ENCODE peak calls at places on chromosomes 3 and 15, in eight cellular contexts. L, S, B, P, Q, D, Y and A are unnamed samples.

GRCh38 chr15:60576515-60576914 is 97.6 kb upstream of the ICE2 start:
- DNase-seq in Y (no peak), Q (no peak), S (no peak), B (no peak), P (no peak), L (no peak), D (no peak), A (no peak)

GRCh38 chr15:80174017-80174746 is 21.4 kb downstream of the FAH start:
- DNase-seq in P (no peak), L (peak), Q (no peak), Y (no peak), S (no peak), D (no peak), B (no peak), A (no peak)

GRCh38 chr3:197270558-197271317 is 27.7 kb downstream of the DLG1 start:
- DNase-seq in B (no peak), D (no peak), S (no peak), Q (no peak), Y (no peak), P (no peak), L (no peak), A (no peak)

GRCh38 chr3:37093481-37093880 is 80.9 kb downstream of the LRRFIP2 start:
- DNase-seq in P (no peak), D (no peak), Y (no peak), S (no peak), Q (no peak), B (no peak), L (no peak), A (no peak)

GRCh38 chr3:106116733-106117489 is 248.1 kb upstream of the CBLB start:
- DNase-seq in L (no peak), D (no peak), Y (no peak), Q (no peak), P (no peak), B (no peak), S (no peak), A (no peak)

GRCh38 chr3:84960581-84960980 is 1.8 kb downstream of the CADM2 start:
- DNase-seq in B (no peak), L (no peak), Q (no peak), S (peak), D (no peak), Y (no peak), P (no peak), A (no peak)

GRCh38 chr3:43013256-43013655 is 34.1 kb downstream of the GASK1A start:
- DNase-seq in P (no peak), L (no peak), S (no peak), Y (no peak), B (no peak), Q (no peak), D (no peak), A (no peak)

GRCh38 chr15:86157929-86158328 is 78.3 kb downstream of the AGBL1 start:
- DNase-seq in Y (no peak), D (no peak), L (no peak), Q (no peak), P (no peak), B (no peak), S (no peak), A (no peak)

GRCh38 chr15:78767331-78767951 is 43.8 kb downstream of the ADAMTS7 start:
- DNase-seq in S (no peak), P (no peak), D (no peak), Q (no peak), B (no peak), Y (no peak), L (no peak), A (peak)

GRCh38 chr15:62485170-62485720 is 320.2 kb upstream of the C2CD4B start:
- DNase-seq in L (no peak), B (no peak), S (no peak), P (no peak), D (no peak), Y (no peak), Q (no peak), A (no peak)

GRCh38 chr15:58604455-58604923 is 145.0 kb downstream of the ADAM10 start:
- DNase-seq in L (no peak), S (no peak), D (no peak), Q (no peak), Y (no peak), P (no peak), B (no peak), A (no peak)

GRCh38 chr3:81965696-81966095 is 204.3 kb upstream of the GBE1 start:
- DNase-seq in S (no peak), Y (no peak), L (no peak), Q (no peak), D (no peak), B (no peak), P (no peak), A (no peak)

GRCh38 chr3:82157952-82158351 is 396.5 kb upstream of the GBE1 start:
- DNase-seq in L (peak), B (no peak), Q (no peak), Y (no peak), P (no peak), D (no peak), S (no peak), A (no peak)

GRCh38 chr3:125055165-125055912 is 458 bp downstream of the HEG1 start:
- DNase-seq in L (no peak), Q (peak), Y (no peak), P (peak), D (no peak), S (peak), B (peak), A (no peak)

GRCh38 chr15:60379466-60380274 is 18.1 kb downstream of the ANXA2 start:
- DNase-seq in P (no peak), L (peak), B (no peak), Y (no peak), Q (no peak), D (no peak), S (no peak), A (no peak)

GRCh38 chr3:67384790-67385397 is 269.5 kb downstream of the SUCLG2 start:
- DNase-seq in Y (peak), P (peak), S (peak), D (peak), L (peak), Q (no peak), B (peak), A (peak)

GRCh38 chr15:62212746-62213145 is 47.7 kb upstream of the C2CD4B start:
- DNase-seq in P (no peak), D (no peak), B (no peak), Q (no peak), S (no peak), L (no peak), Y (no peak), A (no peak)

GRCh38 chr15:59688383-59688887 is 685 bp downstream of the BNIP2 start:
- DNase-seq in B (no peak), D (peak), S (no peak), P (no peak), Y (peak), L (peak), Q (no peak), A (no peak)

GRCh38 chr3:114447545-114447944 is 153.7 kb downstream of the TIGIT start:
- DNase-seq in D (no peak), Y (no peak), L (no peak), P (no peak), B (no peak), S (no peak), Q (no peak), A (no peak)

GRCh38 chr3:123053107-123053506 is 13.7 kb upstream of the PDIA5 start:
- DNase-seq in P (no peak), D (no peak), Y (no peak), Q (no peak), S (no peak), L (no peak), B (no peak), A (no peak)

GRCh38 chr3:4376499-4376898 is 73.3 kb downstream of the SETMAR start:
- DNase-seq in S (no peak), D (no peak), B (no peak), L (peak), Q (no peak), Y (no peak), P (no peak), A (no peak)

GRCh38 chr15:39028069-39028468 is 463.5 kb upstream of the RASGRP1 start:
- DNase-seq in L (peak), D (no peak), Q (no peak), B (no peak), P (no peak), Y (no peak), S (no peak), A (no peak)

GRCh38 chr15:92520914-92521623 is 127.4 kb downstream of the ST8SIA2 start:
- DNase-seq in L (no peak), S (no peak), Q (no peak), P (no peak), Y (no peak), B (no peak), D (no peak), A (no peak)

GRCh38 chr15:84142888-84143337 is 92.7 kb upstream of the GOLGA6L4 start:
- DNase-seq in Y (peak), D (peak), Q (peak), S (peak), B (peak), L (peak), P (peak), A (peak)

GRCh38 chr3:84742915-84743314 is 215.9 kb upstream of the CADM2 start:
- DNase-seq in P (no peak), L (no peak), S (no peak), D (no peak), B (no peak), Q (no peak), Y (no peak), A (no peak)

GRCh38 chr3:118772036-118773030 is 262.3 kb downstream of the IGSF11 start:
- DNase-seq in S (no peak), Y (no peak), D (peak), B (no peak), P (peak), Q (no peak), L (no peak), A (no peak)